ENCODE peak calls at places on chromosome 16, in four cellular contexts. O, M, G and J are unnamed samples.

GRCh38 chr16:28821874-28822519 is 802 bp upstream of the ATXN2L start:
- DNase-seq in M (no peak), O (no peak), G (no peak), J (no peak)

GRCh38 chr16:10514369-10515055 is 65.9 kb downstream of the EMP2 start:
- DNase-seq in M (no peak), O (no peak), G (peak; percentile 32), J (no peak)

GRCh38 chr16:81633147-81633619 is 145.9 kb upstream of the PLCG2 start:
- DNase-seq in M (no peak), O (no peak), G (peak; percentile 21), J (no peak)

GRCh38 chr16:89893642-89894548 is 20.5 kb downstream of the TCF25 start:
- DNase-seq in G (no peak), M (no peak), O (no peak), J (no peak)

GRCh38 chr16:11306997-11307638 is 26.0 kb upstream of the PRM1 start:
- DNase-seq in O (no peak), G (no peak), M (no peak), J (no peak)

GRCh38 chr16:19876501-19877059 is 8.1 kb downstream of the GPRC5B start:
- DNase-seq in O (no peak), M (no peak), G (no peak), J (no peak)

GRCh38 chr16:53922805-53923645 is 219.1 kb downstream of the FTO start:
- DNase-seq in M (no peak), O (no peak), G (no peak), J (no peak)

GRCh38 chr16:63289834-63290460 is 1253.7 kb upstream of the CDH8 start:
- DNase-seq in O (no peak), M (peak; percentile 50), G (no peak), J (peak; percentile 68)

DNA sequence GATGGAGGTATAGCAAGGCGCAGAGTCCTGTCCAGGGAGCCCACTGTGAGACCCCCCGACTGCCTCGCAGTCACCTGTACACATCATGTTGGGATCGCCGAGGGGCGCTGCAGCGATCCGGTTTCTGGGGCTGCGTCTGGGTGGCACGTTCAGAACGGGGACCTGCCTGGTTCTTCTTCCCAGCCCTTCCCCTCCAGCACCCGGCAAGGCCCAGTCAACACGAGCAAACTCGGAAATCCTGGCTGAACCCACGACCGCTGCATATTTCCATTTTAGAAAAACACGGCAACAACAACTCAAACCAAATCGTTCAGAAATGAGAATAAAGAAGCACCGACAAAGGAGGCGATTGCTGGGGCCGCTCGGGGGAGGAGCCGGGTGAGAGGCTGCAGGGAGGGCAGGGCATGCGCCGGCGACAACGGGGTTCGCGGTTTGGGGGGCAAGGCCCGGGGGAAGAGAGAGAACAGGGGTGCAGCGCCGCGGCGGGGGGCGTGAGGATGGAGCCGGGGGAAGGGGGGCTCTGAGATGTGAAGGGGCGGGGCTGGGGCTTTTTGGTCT is 597 bp downstream of the HSDL1 start:
- DNase-seq in O (no peak), G (no peak), M (peak; percentile 59), J (peak; percentile 50)
- TF ChIP-seq CTCF in O (no peak), G (no peak), M (no peak), J (no peak)

GRCh38 chr16:2854700-2855309 is 3.2 kb downstream of the PRSS22 start:
- DNase-seq in M (no peak), G (no peak), O (no peak), J (no peak)
- TF ChIP-seq CTCF in M (peak; percentile 29), G (no peak), O (peak; percentile 37), J (peak; percentile 83)

GRCh38 chr16:49737541-49737940 is 118.4 kb downstream of the ZNF423 start:
- DNase-seq in M (no peak), O (no peak), G (no peak), J (no peak)

GRCh38 chr16:49740190-49740589 is 115.7 kb downstream of the ZNF423 start:
- DNase-seq in M (no peak), O (no peak), G (no peak), J (no peak)

GRCh38 chr16:49743206-49743470 is 112.8 kb downstream of the ZNF423 start:
- DNase-seq in M (no peak), O (no peak), G (no peak), J (no peak)

GRCh38 chr16:49742428-49743205 is 113.3 kb downstream of the ZNF423 start:
- DNase-seq in M (no peak), G (no peak), O (no peak), J (no peak)

DNA sequence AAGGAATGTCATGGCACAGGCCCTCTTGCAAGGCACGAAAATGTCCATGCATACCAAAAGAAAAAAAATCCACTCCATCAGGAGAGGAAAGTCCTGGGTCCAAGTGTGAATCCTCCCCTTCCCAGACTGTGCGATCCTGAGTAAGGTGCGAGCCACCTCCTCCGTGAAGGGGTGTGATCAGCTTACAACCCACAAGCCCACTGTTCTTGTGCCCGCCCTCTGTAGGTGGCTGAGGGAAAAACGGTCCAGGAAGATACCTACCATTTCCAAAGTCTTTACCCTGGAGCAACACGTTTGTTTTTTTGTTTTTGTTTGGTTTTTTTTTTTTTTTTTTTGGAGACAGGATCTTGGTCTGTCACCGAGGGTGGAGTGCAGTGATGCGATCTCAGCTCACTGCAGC is 116.5 kb downstream of the ZNF423 start:
- DNase-seq in G (no peak), M (no peak), O (no peak), J (no peak)
- TF ChIP-seq CTCF in G (no peak), M (no peak), O (no peak), J (no peak)

GRCh38 chr16:65621640-65622039 is 499.8 kb upstream of the CDH11 start:
- DNase-seq in G (no peak), O (no peak), M (no peak), J (peak; percentile 36)
- TF ChIP-seq CTCF in G (no peak), O (no peak), M (no peak), J (no peak)

DNA sequence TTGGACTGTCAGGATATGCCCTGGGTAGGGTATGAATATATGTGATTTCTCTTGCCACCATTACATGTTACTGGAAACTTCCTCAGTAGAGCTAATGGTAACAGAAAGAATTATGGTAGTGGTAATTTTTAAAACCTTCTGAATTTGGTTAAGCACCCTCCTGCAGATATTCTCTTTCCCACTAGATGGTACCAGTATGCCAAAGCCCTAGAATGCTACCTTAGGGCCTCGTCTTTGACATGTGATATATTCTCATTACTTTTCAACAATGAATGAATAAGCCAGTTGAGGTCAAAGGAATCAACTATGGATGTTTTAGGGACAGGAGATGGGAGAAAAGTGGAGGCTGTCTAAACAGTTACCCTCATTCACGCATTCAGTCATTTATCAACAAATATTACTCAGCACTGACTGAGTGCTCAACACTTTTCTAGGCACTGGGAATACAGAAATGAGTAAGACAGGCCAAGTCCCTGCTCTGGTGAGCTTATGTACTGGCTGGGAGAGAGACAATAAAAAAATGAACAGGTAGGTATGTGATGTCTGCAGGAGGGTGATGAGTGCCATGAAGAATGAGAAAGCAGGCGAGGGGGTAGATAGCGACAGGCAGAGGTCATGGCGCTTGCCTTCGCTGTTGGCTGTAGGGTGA is 14.7 kb downstream of the CDH13 start:
- DNase-seq in M (no peak), G (no peak), O (no peak), J (no peak)
- TF ChIP-seq CTCF in M (peak; percentile 30), G (peak; percentile 45), O (no peak), J (no peak)

DNA sequence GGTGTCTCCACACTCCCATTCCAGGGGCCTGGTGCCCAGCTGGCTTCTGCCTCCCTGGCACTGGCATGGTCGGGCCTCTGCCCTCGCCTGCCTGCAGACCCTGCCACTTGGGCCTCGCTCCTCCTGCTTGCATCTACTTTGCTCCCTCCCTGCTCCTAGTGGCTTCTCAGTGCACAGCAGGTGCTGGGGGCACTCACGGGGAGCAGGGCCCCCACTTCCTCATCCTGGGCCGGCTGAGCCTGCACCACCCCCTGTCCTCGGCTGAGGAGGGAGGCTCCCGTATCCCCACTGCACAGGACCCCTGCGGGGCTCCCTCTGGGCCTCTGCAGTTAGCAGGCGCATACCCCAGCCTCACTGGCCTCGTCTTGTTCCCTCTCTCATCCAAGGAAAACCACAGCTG is 35.2 kb downstream of the CIBAR2 start:
- DNase-seq in G (no peak), O (no peak), M (no peak), J (no peak)
- TF ChIP-seq CTCF in G (no peak), O (no peak), M (no peak), J (no peak)